ENCODE peak calls at places on chromosomes 4 and X, in eight cellular contexts. C is tibial artery, E is AG04450, K is skeletal muscle cell, X is sigmoid colon, I is K562, J is mucosa of descending colon, T is adrenal gland. Y is an unnamed sample.

GRCh38 chr4:147848634-147849033 is 116.7 kb downstream of the ARHGAP10 start:
- DNase-seq in C (no peak), E (no peak), K (no peak), X (no peak), I (no peak), J (no peak), T (no peak), Y (no peak)

GRCh38 chr4:21469438-21470032 is 479.0 kb downstream of the KCNIP4 start:
- DNase-seq in C (no peak), E (no peak), K (no peak), X (no peak), I (no peak), J (no peak), T (no peak), Y (no peak)

GRCh38 chrX:16464369-16464768 is 185.6 kb upstream of the S100G start:
- DNase-seq in C (no peak), E (no peak), K (no peak), X (no peak), I (no peak), J (no peak), T (no peak), Y (no peak)

GRCh38 chr4:13821522-13821921 is 194.0 kb upstream of the BOD1L1 start:
- DNase-seq in C (no peak), E (no peak), K (no peak), X (no peak), I (no peak), J (no peak), T (no peak), Y (no peak)

GRCh38 chrX:8921615-8922014 is 112.3 kb downstream of the FAM9B start:
- DNase-seq in C (no peak), E (no peak), K (no peak), X (no peak), I (no peak), J (no peak), T (no peak), Y (no peak)

GRCh38 chr4:88659061-88659889 is 38.4 kb downstream of the NAP1L5 start:
- DNase-seq in C (peak), E (peak), K (no peak), X (peak), I (peak), J (no peak), T (peak), Y (peak)

GRCh38 chrX:11209798-11210197 is 83.4 kb upstream of the AMELX start:
- DNase-seq in C (no peak), E (no peak), K (no peak), X (no peak), I (peak), J (no peak), T (no peak), Y (no peak)

GRCh38 chr4:24141836-24142235 is 252.0 kb upstream of the PPARGC1A start:
- DNase-seq in C (no peak), E (no peak), K (no peak), X (no peak), I (no peak), J (no peak), T (no peak), Y (no peak)

GRCh38 chr4:58247792-58248191 is 1137.6 kb upstream of the IGFBP7 start:
- DNase-seq in C (no peak), E (no peak), K (no peak), X (no peak), I (no peak), J (no peak), T (peak), Y (no peak)

GRCh38 chrX:39605183-39605582 is 492.6 kb downstream of the BCOR start:
- DNase-seq in C (no peak), E (no peak), K (no peak), X (no peak), I (no peak), J (no peak), T (no peak), Y (no peak)

GRCh38 chr4:163048447-163048846 is 118.2 kb downstream of the NAF1 start:
- DNase-seq in C (no peak), E (no peak), K (no peak), X (no peak), I (peak), J (no peak), T (peak), Y (no peak)

GRCh38 chrX:40947276-40947675 is 138.0 kb upstream of the USP9X start:
- DNase-seq in C (no peak), E (no peak), K (peak), X (no peak), I (no peak), J (no peak), T (no peak), Y (no peak)

GRCh38 chrX:153724252-153725038 is at the start of the genes ABCD1 and BCAP31:
- DNase-seq in C (peak), E (peak), K (peak), X (peak), I (peak), J (peak), T (peak), Y (peak)
- H3K4me3 ChIP-seq in C (peak), E (peak), K (peak), X (peak), I (peak), J (peak), T (peak), Y (peak)

GRCh38 chr4:3248811-3249661 is at the start of gene MSANTD1:
- DNase-seq in C (no peak), E (peak), K (no peak), X (no peak), I (no peak), J (peak), T (no peak), Y (no peak)
- H3K4me3 ChIP-seq in C (no peak), E (no peak), K (no peak), X (no peak), I (no peak), J (no peak), T (no peak), Y (no peak)

DNA sequence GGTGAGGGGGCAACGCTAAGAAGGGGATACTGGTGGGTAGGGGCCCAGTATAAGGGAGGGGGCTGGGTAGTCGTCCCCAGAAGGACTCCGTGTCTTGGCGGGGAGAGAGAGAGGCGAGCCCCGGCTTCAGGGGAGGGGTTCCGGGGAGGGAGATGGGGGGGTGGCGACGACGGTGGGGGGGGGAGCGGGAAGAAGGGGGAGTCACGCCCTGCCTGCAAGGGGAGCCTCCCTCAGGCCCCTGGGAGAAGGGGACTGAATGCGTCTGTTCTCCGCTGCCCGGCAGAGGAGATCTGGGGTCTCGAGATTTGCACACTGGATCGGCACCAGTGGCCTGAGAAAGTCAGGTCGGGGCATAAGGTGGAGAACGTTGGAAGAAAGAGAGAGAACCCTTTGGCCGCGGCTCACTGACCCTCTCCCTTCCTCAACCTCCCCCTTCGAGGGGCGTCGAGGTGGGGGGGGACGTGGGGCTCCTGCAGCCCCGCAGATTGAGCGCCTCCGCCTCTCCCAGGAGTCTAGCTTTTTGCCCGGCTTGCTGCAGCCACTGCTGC is 609 bp upstream of the BCORL1 start:
- DNase-seq in C (no peak), E (no peak), K (no peak), X (no peak), I (no peak), J (no peak), T (no peak), Y (no peak)
- H3K4me3 ChIP-seq in C (no peak), E (peak), K (peak), X (no peak), I (no peak), J (no peak), T (no peak), Y (no peak)

DNA sequence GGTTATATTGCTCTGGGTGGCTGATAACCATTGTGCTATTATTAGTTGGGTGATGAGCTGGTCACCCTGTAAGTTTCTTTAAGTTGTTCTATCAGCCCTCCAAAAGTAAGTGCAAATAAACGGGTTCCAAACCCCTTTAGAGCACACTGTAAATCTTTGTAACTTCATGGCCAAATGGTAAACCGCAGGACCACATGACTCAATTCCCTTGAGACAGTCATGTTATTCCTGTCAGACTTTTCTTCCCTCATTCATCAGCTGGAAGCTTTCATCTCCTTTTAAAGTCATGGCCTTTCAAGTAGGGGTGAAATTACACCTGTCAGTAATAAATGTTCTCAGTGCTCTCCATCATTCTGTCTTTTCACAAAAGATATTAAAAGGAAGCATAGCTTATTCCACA is 275.3 kb downstream of the CFAP299 start:
- DNase-seq in C (no peak), E (peak), K (peak), X (no peak), I (no peak), J (no peak), T (no peak), Y (no peak)
- H3K4me3 ChIP-seq in C (no peak), E (no peak), K (no peak), X (no peak), I (no peak), J (no peak), T (no peak), Y (no peak)

GRCh38 chr4:10151182-10151581 is 34.6 kb upstream of the WDR1 start:
- DNase-seq in C (no peak), E (no peak), K (no peak), X (no peak), I (no peak), J (no peak), T (no peak), Y (no peak)
- H3K4me3 ChIP-seq in C (no peak), E (no peak), K (no peak), X (no peak), I (no peak), J (no peak), T (no peak), Y (no peak)

GRCh38 chrX:45803383-45803921 is 602.8 kb upstream of the DIPK2B start:
- DNase-seq in C (no peak), E (no peak), K (peak), X (no peak), I (no peak), J (no peak), T (no peak), Y (no peak)
- H3K4me3 ChIP-seq in C (no peak), E (peak), K (peak), X (no peak), I (no peak), J (no peak), T (no peak), Y (no peak)

DNA sequence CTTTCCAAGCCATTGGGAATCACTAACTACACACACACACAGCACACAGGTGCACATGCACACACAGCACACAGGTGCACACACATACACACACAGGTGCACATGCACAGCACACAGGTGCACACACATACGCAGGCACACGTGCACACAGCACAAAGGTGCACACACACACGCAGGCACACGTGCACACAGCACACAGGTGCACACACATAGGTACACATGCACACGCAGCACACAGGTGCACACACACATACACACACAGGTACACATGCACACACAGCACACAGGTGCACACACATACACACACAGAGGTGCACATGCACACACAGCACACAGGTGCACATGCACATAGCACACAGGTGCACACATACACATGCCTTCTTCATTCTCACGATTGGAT is 80.9 kb downstream of the HMX1 start:
- DNase-seq in C (no peak), E (no peak), K (no peak), X (no peak), I (no peak), J (no peak), T (no peak), Y (no peak)
- H3K4me3 ChIP-seq in C (no peak), E (no peak), K (no peak), X (no peak), I (no peak), J (no peak), T (no peak), Y (no peak)

GRCh38 chr4:154416183-154416543 is 75.4 kb downstream of the DCHS2 start:
- DNase-seq in C (no peak), E (no peak), K (no peak), X (peak), I (peak), J (no peak), T (peak), Y (no peak)

GRCh38 chr4:154414796-154415195 is 76.8 kb downstream of the DCHS2 start:
- DNase-seq in C (no peak), E (no peak), K (no peak), X (no peak), I (no peak), J (no peak), T (no peak), Y (no peak)

GRCh38 chr4:154415313-154415712 is 76.3 kb downstream of the DCHS2 start:
- DNase-seq in C (no peak), E (no peak), K (no peak), X (no peak), I (no peak), J (no peak), T (no peak), Y (no peak)

GRCh38 chr4:154421618-154422017 is 70.0 kb downstream of the DCHS2 start:
- DNase-seq in C (no peak), E (no peak), K (no peak), X (no peak), I (no peak), J (no peak), T (no peak), Y (no peak)

DNA sequence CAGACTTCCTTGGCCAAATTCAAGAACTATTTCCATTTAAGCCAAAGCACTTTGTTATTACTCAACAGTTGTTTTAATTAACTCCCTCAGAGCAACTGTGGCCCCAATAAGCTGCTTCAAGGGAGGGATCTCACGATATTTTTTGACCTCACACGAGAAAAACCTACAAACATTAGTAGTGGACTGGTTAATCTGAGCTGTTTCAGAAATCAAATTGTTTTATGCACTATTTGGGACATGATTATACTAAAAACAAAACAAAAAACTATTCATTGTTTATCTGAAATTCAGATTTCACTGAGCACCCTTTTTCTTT is 74.3 kb downstream of the DCHS2 start:
- DNase-seq in C (no peak), E (no peak), K (no peak), X (no peak), I (peak), J (no peak), T (no peak), Y (no peak)
- H3K4me3 ChIP-seq in C (peak), E (no peak), K (peak), X (peak), I (peak), J (no peak), T (peak), Y (peak)

GRCh38 chrX:129696463-129697155 is 41.9 kb upstream of the APLN start:
- DNase-seq in C (no peak), E (no peak), K (no peak), X (no peak), I (no peak), J (no peak), T (no peak), Y (no peak)
- H3K4me3 ChIP-seq in C (no peak), E (no peak), K (no peak), X (no peak), I (no peak), J (no peak), T (no peak), Y (no peak)

Y was measured in gastrocnemius medialis.